ENCODE peak calls at places on chromosomes 4 and X, in seven cellular contexts. One of them, this sample, is unnamed.

GRCh38 chrX:134235236-134235635 is 1.7 kb upstream of the CCDC160 start:
- DNase-seq in A549: no peak
- DNase-seq in ovary: no peak
- DNase-seq in CD8-positive, alpha-beta memory T cell: no peak
- DNase-seq in OCI-LY7: no peak
- DNase-seq in fibroblast of lung: no peak
- DNase-seq in heart left ventricle: no peak
- DNase-seq in this sample: no peak

GRCh38 chr4:113457886-113458285 is 303.7 kb downstream of the CAMK2D start:
- DNase-seq in A549: no peak
- DNase-seq in ovary: no peak
- DNase-seq in OCI-LY7: no peak
- DNase-seq in heart left ventricle: no peak
- DNase-seq in fibroblast of lung: no peak
- DNase-seq in CD8-positive, alpha-beta memory T cell: no peak
- DNase-seq in this sample: no peak

GRCh38 chrX:136170109-136170800 is 22.9 kb downstream of the FHL1 start:
- DNase-seq in OCI-LY7: no peak
- DNase-seq in heart left ventricle: peak; percentile 41
- DNase-seq in fibroblast of lung: peak; percentile 61
- DNase-seq in ovary: no peak
- DNase-seq in CD8-positive, alpha-beta memory T cell: no peak
- DNase-seq in A549: no peak
- DNase-seq in this sample: peak; percentile 37

GRCh38 chrX:26783512-26784225 is 567.7 kb downstream of the MAGEB5 start:
- DNase-seq in OCI-LY7: peak; percentile 62
- DNase-seq in ovary: no peak
- DNase-seq in fibroblast of lung: peak; percentile 65
- DNase-seq in A549: no peak
- DNase-seq in CD8-positive, alpha-beta memory T cell: no peak
- DNase-seq in heart left ventricle: no peak
- DNase-seq in this sample: peak; percentile 2

GRCh38 chr4:103996637-103997036 is 276.9 kb upstream of the TACR3 start:
- DNase-seq in OCI-LY7: no peak
- DNase-seq in heart left ventricle: no peak
- DNase-seq in ovary: no peak
- DNase-seq in A549: peak; percentile 18
- DNase-seq in CD8-positive, alpha-beta memory T cell: no peak
- DNase-seq in fibroblast of lung: peak; percentile 42
- DNase-seq in this sample: no peak

GRCh38 chrX:100731441-100732281 is at the start of gene SYTL4:
- DNase-seq in ovary: peak; percentile 72
- DNase-seq in OCI-LY7: no peak
- DNase-seq in A549: peak; percentile 49
- DNase-seq in fibroblast of lung: no peak
- DNase-seq in CD8-positive, alpha-beta memory T cell: no peak
- DNase-seq in heart left ventricle: no peak
- DNase-seq in this sample: peak; percentile 29

GRCh38 chr4:156388826-156389225 is 435.2 kb upstream of the CTSO start:
- DNase-seq in fibroblast of lung: peak; percentile 17
- DNase-seq in CD8-positive, alpha-beta memory T cell: no peak
- DNase-seq in A549: no peak
- DNase-seq in heart left ventricle: no peak
- DNase-seq in OCI-LY7: no peak
- DNase-seq in ovary: no peak
- DNase-seq in this sample: no peak

GRCh38 chr4:153204247-153205027 is at the start of gene TRIM2:
- DNase-seq in OCI-LY7: no peak
- DNase-seq in CD8-positive, alpha-beta memory T cell: no peak
- DNase-seq in heart left ventricle: peak; percentile 77
- DNase-seq in ovary: peak; percentile 69
- DNase-seq in A549: no peak
- DNase-seq in fibroblast of lung: peak; percentile 85
- DNase-seq in this sample: peak; percentile 80

GRCh38 chrX:115333446-115333845 is 43.9 kb downstream of the LUZP4 start:
- DNase-seq in CD8-positive, alpha-beta memory T cell: no peak
- DNase-seq in A549: no peak
- DNase-seq in fibroblast of lung: peak; percentile 26
- DNase-seq in heart left ventricle: no peak
- DNase-seq in ovary: no peak
- DNase-seq in OCI-LY7: no peak
- DNase-seq in this sample: no peak

GRCh38 chrX:45771560-45772340 is 571.1 kb upstream of the DIPK2B start:
- DNase-seq in heart left ventricle: peak; percentile 12
- DNase-seq in CD8-positive, alpha-beta memory T cell: peak; percentile 72
- DNase-seq in ovary: no peak
- DNase-seq in fibroblast of lung: peak; percentile 81
- DNase-seq in OCI-LY7: no peak
- DNase-seq in A549: no peak
- DNase-seq in this sample: peak; percentile 9

GRCh38 chrX:12819231-12819630 is 28.0 kb downstream of the PRPS2 start:
- DNase-seq in OCI-LY7: no peak
- DNase-seq in heart left ventricle: no peak
- DNase-seq in CD8-positive, alpha-beta memory T cell: no peak
- DNase-seq in fibroblast of lung: no peak
- DNase-seq in ovary: no peak
- DNase-seq in A549: no peak
- DNase-seq in this sample: no peak

GRCh38 chrX:40086569-40087335 is 11.0 kb downstream of the BCOR start:
- DNase-seq in ovary: no peak
- DNase-seq in A549: no peak
- DNase-seq in heart left ventricle: no peak
- DNase-seq in CD8-positive, alpha-beta memory T cell: no peak
- DNase-seq in OCI-LY7: no peak
- DNase-seq in fibroblast of lung: peak; percentile 79
- DNase-seq in this sample: no peak

GRCh38 chr4:76156635-76157034 is 8.4 kb upstream of the NUP54 start:
- DNase-seq in heart left ventricle: no peak
- DNase-seq in CD8-positive, alpha-beta memory T cell: no peak
- DNase-seq in fibroblast of lung: no peak
- DNase-seq in OCI-LY7: no peak
- DNase-seq in A549: no peak
- DNase-seq in ovary: no peak
- DNase-seq in this sample: no peak

GRCh38 chr4:124282301-124282898 is 430.1 kb downstream of the ANKRD50 start:
- DNase-seq in fibroblast of lung: no peak
- DNase-seq in ovary: no peak
- DNase-seq in CD8-positive, alpha-beta memory T cell: no peak
- DNase-seq in heart left ventricle: no peak
- DNase-seq in OCI-LY7: no peak
- DNase-seq in A549: no peak
- DNase-seq in this sample: no peak

GRCh38 chrX:132501606-132502005 is 12.8 kb upstream of the MBNL3 start:
- DNase-seq in heart left ventricle: no peak
- DNase-seq in CD8-positive, alpha-beta memory T cell: no peak
- DNase-seq in ovary: no peak
- DNase-seq in fibroblast of lung: peak; percentile 42
- DNase-seq in A549: no peak
- DNase-seq in OCI-LY7: no peak
- DNase-seq in this sample: no peak

GRCh38 chrX:7941390-7942042 is 14.3 kb upstream of the PNPLA4 start:
- DNase-seq in fibroblast of lung: peak; percentile 5
- DNase-seq in OCI-LY7: peak; percentile 9
- DNase-seq in A549: no peak
- DNase-seq in ovary: no peak
- DNase-seq in CD8-positive, alpha-beta memory T cell: no peak
- DNase-seq in heart left ventricle: no peak
- DNase-seq in this sample: no peak

GRCh38 chrX:154019633-154020499 is at the start of gene IRAK1:
- DNase-seq in heart left ventricle: peak; percentile 62
- DNase-seq in OCI-LY7: peak; percentile 73
- DNase-seq in fibroblast of lung: peak; percentile 52
- DNase-seq in ovary: peak; percentile 65
- DNase-seq in CD8-positive, alpha-beta memory T cell: peak; percentile 45
- DNase-seq in A549: peak; percentile 47
- DNase-seq in this sample: peak; percentile 66

GRCh38 chrX:154020500-154021115 is 906 bp upstream of the IRAK1 start:
- DNase-seq in A549: no peak
- DNase-seq in heart left ventricle: no peak
- DNase-seq in OCI-LY7: peak; percentile 7
- DNase-seq in ovary: no peak
- DNase-seq in CD8-positive, alpha-beta memory T cell: no peak
- DNase-seq in fibroblast of lung: no peak
- DNase-seq in this sample: no peak

GRCh38 chrX:154022108-154022507 is 2.4 kb upstream of the IRAK1 start:
- DNase-seq in fibroblast of lung: no peak
- DNase-seq in heart left ventricle: no peak
- DNase-seq in ovary: no peak
- DNase-seq in A549: no peak
- DNase-seq in CD8-positive, alpha-beta memory T cell: no peak
- DNase-seq in OCI-LY7: no peak
- DNase-seq in this sample: no peak

GRCh38 chrX:154022716-154023115 is 3.0 kb upstream of the IRAK1 start:
- DNase-seq in CD8-positive, alpha-beta memory T cell: no peak
- DNase-seq in ovary: no peak
- DNase-seq in heart left ventricle: no peak
- DNase-seq in OCI-LY7: no peak
- DNase-seq in fibroblast of lung: no peak
- DNase-seq in A549: no peak
- DNase-seq in this sample: no peak

GRCh38 chrX:154021131-154021611 is 1.5 kb upstream of the IRAK1 start:
- DNase-seq in heart left ventricle: no peak
- DNase-seq in OCI-LY7: no peak
- DNase-seq in A549: no peak
- DNase-seq in CD8-positive, alpha-beta memory T cell: no peak
- DNase-seq in fibroblast of lung: peak; percentile 46
- DNase-seq in ovary: no peak
- DNase-seq in this sample: no peak
- H3K4me3 ChIP-seq in heart left ventricle: no peak overlapping the region
- H3K4me3 ChIP-seq in OCI-LY7: peak overlapping the region; percentile 83
- H3K4me3 ChIP-seq in A549: peak overlapping the region; percentile 63
- H3K4me3 ChIP-seq in CD8-positive, alpha-beta memory T cell: no peak overlapping the region
- H3K4me3 ChIP-seq in fibroblast of lung: no peak overlapping the region
- H3K4me3 ChIP-seq in ovary: no peak overlapping the region
- H3K4me3 ChIP-seq in this sample: no peak overlapping the region

DNA sequence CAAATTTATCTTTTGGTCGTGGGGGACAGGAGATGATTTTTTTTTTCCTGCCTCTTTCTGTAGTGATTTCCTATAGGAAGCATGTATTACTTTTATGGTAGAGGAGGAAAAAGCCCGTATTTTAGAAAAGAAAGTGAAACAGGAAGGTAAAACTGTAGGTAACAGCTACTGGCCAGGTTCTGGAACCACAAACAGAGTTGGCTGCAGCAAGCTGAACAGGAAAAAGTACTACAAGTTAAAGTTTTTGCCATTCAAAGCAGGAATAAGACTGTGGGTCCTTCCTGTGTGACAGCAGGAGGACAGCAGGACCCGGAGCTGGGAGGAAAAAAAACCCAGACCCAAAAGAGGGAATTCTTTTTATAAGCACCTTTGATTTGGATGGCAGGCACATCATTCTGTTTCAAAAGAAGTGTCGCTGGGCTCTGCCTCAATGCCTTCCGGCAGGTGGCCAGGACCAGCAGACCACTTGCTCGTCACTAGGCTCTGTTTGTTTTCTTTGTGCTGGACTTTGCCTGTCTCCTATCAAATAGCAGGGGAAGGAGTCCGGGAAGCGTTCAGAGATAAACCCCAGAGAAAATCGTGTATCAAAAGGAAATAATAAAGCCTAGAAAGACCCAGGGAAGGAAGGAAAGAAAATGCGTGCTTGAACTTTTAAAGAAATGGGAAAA is 277.9 kb downstream of the ADGRA3 start:
- DNase-seq in CD8-positive, alpha-beta memory T cell: no peak
- DNase-seq in A549: no peak
- DNase-seq in fibroblast of lung: peak; percentile 2
- DNase-seq in ovary: no peak
- DNase-seq in heart left ventricle: no peak
- DNase-seq in OCI-LY7: no peak
- DNase-seq in this sample: no peak
- H3K27ac ChIP-seq in CD8-positive, alpha-beta memory T cell: no peak overlapping the region
- H3K27ac ChIP-seq in A549: no peak overlapping the region
- H3K27ac ChIP-seq in fibroblast of lung: no peak overlapping the region
- H3K27ac ChIP-seq in ovary: no peak overlapping the region
- H3K27ac ChIP-seq in heart left ventricle: no peak overlapping the region
- H3K27ac ChIP-seq in OCI-LY7: no peak overlapping the region
- H3K27ac ChIP-seq in this sample: no peak overlapping the region

DNA sequence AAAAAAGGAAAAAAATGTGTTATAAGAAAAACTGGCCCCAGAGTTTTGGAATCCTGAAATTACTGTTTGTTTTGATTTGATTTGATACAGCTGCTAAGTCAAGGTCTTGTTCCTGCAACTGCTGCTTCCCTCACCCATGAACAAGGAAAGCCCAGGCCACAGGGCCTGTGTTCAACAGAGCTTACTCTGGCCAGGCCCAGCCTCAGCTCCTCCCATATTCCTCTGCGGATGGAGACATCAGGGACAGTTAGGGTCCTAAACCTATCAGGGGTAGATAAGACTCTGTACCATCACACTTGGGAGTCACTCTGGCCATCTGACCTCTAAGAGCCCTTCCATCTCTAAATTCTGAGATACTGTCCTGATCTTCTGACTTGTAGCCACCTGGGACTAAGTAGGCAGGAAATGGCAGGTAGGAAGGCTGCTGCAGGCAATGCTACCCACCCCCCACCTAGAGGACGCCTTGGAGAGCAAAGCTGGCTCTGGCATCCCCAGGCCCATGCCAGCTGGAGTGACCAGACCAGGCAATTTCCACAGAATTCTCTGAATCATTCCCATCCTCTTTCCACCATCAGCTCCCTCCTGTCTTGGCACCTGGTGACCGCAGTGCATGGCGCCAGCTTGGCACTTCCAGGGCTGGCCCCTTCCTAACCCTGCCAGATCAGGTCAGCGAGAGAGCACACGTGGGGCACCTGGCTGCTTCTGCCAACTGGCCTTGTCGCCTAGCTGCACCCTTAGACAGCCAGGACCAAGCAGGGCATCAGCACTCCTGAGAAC is 58.0 kb upstream of the TMEM33 start:
- DNase-seq in fibroblast of lung: no peak
- DNase-seq in heart left ventricle: no peak
- DNase-seq in OCI-LY7: no peak
- DNase-seq in A549: no peak
- DNase-seq in CD8-positive, alpha-beta memory T cell: no peak
- DNase-seq in ovary: no peak
- DNase-seq in this sample: no peak
- H3K4me1 ChIP-seq in fibroblast of lung: no peaks in the 10 kb centered on the region
- H3K4me1 ChIP-seq in heart left ventricle: peaks cover 23% of the 10 kb centered on the region
- H3K4me1 ChIP-seq in OCI-LY7: no peaks in the 10 kb centered on the region
- H3K4me1 ChIP-seq in A549: no peaks in the 10 kb centered on the region
- H3K4me1 ChIP-seq in CD8-positive, alpha-beta memory T cell: peaks cover 5% of the 10 kb centered on the region
- H3K4me1 ChIP-seq in ovary: peaks cover 7% of the 10 kb centered on the region
- H3K4me1 ChIP-seq in this sample: peaks cover 25% of the 10 kb centered on the region

DNA sequence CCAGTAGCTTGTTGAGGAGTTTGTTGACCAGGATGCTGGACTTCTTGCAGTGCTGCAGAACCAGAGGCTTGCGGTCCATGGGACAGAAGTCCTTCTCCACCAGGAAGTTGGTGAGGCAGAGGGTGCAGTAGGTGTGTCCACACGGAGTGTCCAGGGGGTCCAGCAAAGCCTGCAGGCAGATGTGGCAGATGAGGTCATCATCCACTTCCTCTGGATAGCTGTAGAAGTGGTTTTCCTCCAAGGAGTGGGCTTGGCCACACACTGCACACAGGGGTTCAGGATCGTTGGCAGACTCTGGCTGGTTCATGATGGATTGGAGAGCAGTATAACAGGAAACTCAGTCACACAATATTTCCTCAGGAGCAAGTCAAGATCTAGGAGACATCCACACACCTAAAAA is 17.6 kb downstream of the LNX1 start:
- DNase-seq in heart left ventricle: no peak
- DNase-seq in ovary: no peak
- DNase-seq in CD8-positive, alpha-beta memory T cell: no peak
- DNase-seq in OCI-LY7: no peak
- DNase-seq in fibroblast of lung: no peak
- DNase-seq in A549: no peak
- DNase-seq in this sample: no peak
- H3K4me3 ChIP-seq in heart left ventricle: no peak overlapping the region
- H3K4me3 ChIP-seq in ovary: no peak overlapping the region
- H3K4me3 ChIP-seq in CD8-positive, alpha-beta memory T cell: no peak overlapping the region
- H3K4me3 ChIP-seq in OCI-LY7: no peak overlapping the region
- H3K4me3 ChIP-seq in fibroblast of lung: no peak overlapping the region
- H3K4me3 ChIP-seq in A549: no peak overlapping the region
- H3K4me3 ChIP-seq in this sample: no peak overlapping the region

This sample was measured in heart right ventricle.